ENCODE peak calls at places on chromosome 19, in four cellular contexts. T is fibroblast of lung, D is esophagus squamous epithelium, A is sigmoid colon. S is an unnamed sample. For H3K36me3, the result is how much of the 10 kb centered on the place peaks cover.

GRCh38 chr19:33521480-33522370 is at the start of gene PEPD:
- DNase-seq in T (peak), D (peak), A (peak), S (peak)

GRCh38 chr19:17948967-17949930 is 16.4 kb downstream of the CCDC124 start:
- DNase-seq in T (no peak), D (no peak), A (no peak), S (peak)

GRCh38 chr19:10045371-10045770 is 32.1 kb downstream of the RDH8 start:
- DNase-seq in T (no peak), D (no peak), A (no peak), S (no peak)

GRCh38 chr19:19552811-19553210 is 14.7 kb downstream of the CILP2 start:
- DNase-seq in T (peak), D (no peak), A (no peak), S (peak)

GRCh38 chr19:38792250-38793111 is 3.5 kb downstream of the LGALS7B start:
- DNase-seq in T (no peak), D (no peak), A (peak), S (peak)

GRCh38 chr19:42132851-42133528 is 744 bp upstream of the POU2F2 start:
- DNase-seq in T (no peak), D (no peak), A (peak), S (peak)

GRCh38 chr19:35446194-35446593 is 1.9 kb upstream of the FFAR2 start:
- DNase-seq in T (no peak), D (no peak), A (no peak), S (no peak)

GRCh38 chr19:35545855-35546381 is 492 bp downstream of the TMEM147 start:
- DNase-seq in T (peak), D (no peak), A (peak), S (no peak)

DNA sequence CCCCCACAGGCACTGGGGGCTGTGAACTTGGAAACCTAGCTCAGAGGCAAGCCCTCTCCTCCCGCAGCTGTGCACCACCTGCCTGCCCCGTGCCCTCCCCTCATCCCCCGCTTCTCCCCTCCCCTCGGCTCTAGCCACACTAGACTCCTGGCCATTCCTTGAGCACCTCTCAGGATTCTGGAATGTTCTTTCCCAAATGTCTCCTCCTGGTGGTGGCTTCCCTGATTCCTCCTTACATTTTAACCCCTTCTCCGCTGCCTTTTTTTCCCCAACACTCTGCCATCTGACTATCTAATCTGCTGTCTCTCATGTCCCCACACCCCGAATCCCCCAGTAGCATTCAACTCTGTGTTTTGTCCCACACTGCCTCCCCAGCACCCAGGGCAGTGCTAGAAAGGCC is 6.7 kb downstream of the NANOS3 start:
- DNase-seq in T (no peak), D (no peak), A (no peak), S (no peak)
- TF ChIP-seq CTCF in T (peak), D (no peak), A (no peak), S (peak)

GRCh38 chr19:3451451-3451866 is 28.9 kb downstream of the SMIM24 start:
- DNase-seq in T (no peak), D (no peak), A (no peak), S (no peak)
- H3K27ac ChIP-seq in T (peak), D (peak), A (peak), S (no peak)

DNA sequence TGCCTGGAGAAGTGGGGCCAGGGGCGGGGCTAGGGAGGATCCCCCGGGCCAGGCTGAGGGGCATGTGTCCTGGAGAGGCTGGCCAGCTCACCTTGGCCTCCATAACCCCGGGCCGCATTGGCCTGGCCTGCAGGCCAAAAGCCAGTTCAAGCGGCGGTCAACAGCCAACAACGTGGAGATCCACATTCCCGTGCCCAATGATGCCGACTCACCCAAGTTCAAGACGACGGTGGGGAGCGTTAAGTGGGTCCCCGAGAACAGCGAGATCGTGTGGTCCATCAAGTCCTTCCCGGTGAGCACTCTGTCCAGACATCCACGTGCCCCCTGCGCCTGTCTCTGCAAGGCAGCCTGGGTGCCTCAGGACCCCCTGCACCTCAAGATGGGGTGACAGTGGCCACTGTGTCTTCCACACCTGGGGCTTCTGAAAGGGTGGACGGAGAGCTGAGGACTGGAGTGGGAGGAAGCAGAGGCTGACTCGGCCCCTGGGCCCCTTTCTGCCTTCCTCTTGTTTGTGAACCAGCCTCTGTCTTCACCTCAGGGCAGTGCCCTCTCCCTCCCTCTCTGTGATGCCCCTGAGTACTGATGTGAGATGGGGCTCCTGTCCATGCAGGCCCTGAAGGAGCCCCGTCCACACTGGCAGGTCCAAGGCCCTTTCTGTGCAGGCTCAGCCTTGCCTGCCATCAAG is 31.1 kb downstream of the AP1M1 start:
- DNase-seq in T (no peak), D (no peak), A (no peak), S (no peak)
- H3K36me3 ChIP-seq in T (under half), D (under half), A (half or more), S (under half)

GRCh38 chr19:1362385-1363257 is 21.1 kb upstream of the NDUFS7 start:
- DNase-seq in T (no peak), D (no peak), A (no peak), S (no peak)

GRCh38 chr19:1363599-1363998 is 20.1 kb upstream of the NDUFS7 start:
- DNase-seq in T (no peak), D (no peak), A (no peak), S (no peak)

GRCh38 chr19:1365964-1366695 is 17.6 kb upstream of the NDUFS7 start:
- DNase-seq in T (no peak), D (no peak), A (no peak), S (no peak)

GRCh38 chr19:1365306-1365963 is 18.3 kb upstream of the NDUFS7 start:
- DNase-seq in T (peak), D (no peak), A (no peak), S (no peak)

DNA sequence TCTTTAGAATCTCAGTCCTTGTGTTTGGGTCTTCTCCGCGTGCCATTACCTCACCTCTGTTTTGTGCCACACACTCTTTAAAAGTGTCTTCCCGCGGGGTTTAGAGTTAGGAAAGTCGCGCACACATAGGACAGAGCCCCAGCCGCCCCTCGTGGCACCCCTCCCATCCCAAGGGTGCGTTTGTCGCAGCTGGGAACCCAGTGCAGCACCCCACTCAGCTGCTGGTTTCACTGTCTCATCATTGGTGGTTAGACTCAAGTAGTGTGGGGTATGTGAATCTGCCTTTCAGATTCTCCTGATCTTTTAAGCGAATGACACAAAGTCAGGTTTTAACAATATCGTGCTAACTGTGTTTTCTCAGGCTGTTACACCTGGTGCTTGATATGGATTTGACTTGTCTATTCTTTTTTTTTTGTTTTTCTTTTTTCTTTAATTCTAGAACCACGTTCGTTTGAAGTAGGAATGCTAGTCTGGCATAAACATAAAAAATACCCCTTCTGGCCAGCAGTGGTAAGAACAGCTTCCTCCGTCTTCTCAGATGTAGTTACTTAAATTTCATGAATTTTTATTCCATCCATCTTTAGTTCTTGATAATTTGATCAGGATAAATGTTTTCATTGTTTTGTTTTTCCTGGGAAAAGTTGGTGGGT is 19.5 kb upstream of the NDUFS7 start:
- DNase-seq in T (no peak), D (no peak), A (no peak), S (no peak)
- TF ChIP-seq CTCF in T (peak), D (no peak), A (no peak), S (peak)

DNA sequence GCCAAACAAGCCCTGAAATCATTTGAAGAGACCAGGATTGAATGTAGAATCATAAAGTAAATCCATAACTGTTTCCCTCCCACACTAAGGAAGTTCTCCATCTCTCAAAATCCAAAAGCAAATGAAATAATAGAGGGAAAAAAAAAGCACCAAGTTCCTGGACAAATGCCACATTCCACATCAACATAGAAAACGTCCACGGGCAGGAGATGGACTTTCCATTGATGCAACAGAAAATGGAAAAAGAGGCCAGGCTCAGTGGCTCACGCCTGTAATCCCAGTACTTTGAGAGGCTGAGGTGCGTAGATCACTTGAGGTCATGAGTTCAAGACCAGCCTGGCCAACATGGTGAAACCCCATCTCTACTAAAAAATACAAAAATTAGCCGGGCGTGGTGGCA is 56.1 kb downstream of the INSR start:
- DNase-seq in T (no peak), D (no peak), A (no peak), S (no peak)
- H3K27ac ChIP-seq in T (no peak), D (no peak), A (no peak), S (no peak)

GRCh38 chr19:5588441-5588840 is 20.7 kb upstream of the TINCR start:
- DNase-seq in T (peak), D (no peak), A (no peak), S (no peak)

GRCh38 chr19:5587661-5588060 is 19.9 kb upstream of the TINCR start:
- DNase-seq in T (no peak), D (no peak), A (no peak), S (no peak)

GRCh38 chr19:5586300-5587070 is 18.7 kb upstream of the TINCR start:
- DNase-seq in T (peak), D (no peak), A (no peak), S (no peak)

GRCh38 chr19:5585461-5586299 is 17.9 kb upstream of the TINCR start:
- DNase-seq in T (peak), D (no peak), A (no peak), S (peak)

GRCh38 chr19:5587071-5587455 is 19.3 kb upstream of the TINCR start:
- DNase-seq in T (no peak), D (no peak), A (no peak), S (no peak)
- H3K36me3 ChIP-seq in T (under half), D (under half), A (half or more), S (under half)

GRCh38 chr19:53910170-53910518 is 1.1 kb downstream of the CACNG7 start:
- DNase-seq in T (no peak), D (no peak), A (no peak), S (peak)

GRCh38 chr19:53909471-53910169 is 542 bp downstream of the CACNG7 start:
- DNase-seq in T (no peak), D (no peak), A (no peak), S (peak)

GRCh38 chr19:53916004-53916403 is 6.9 kb downstream of the CACNG7 start:
- DNase-seq in T (no peak), D (no peak), A (no peak), S (no peak)

GRCh38 chr19:53915000-53915399 is 5.9 kb downstream of the CACNG7 start:
- DNase-seq in T (no peak), D (no peak), A (no peak), S (peak)

GRCh38 chr19:53912653-53913052 is 3.6 kb downstream of the CACNG7 start:
- DNase-seq in T (no peak), D (no peak), A (no peak), S (peak)
- TF ChIP-seq CTCF in T (no peak), D (no peak), A (no peak), S (peak)

S was measured in endodermal cell.